ENCODE peak calls at places on chromosome 6, in nine cellular contexts. One of them, this sample, is unnamed.

GRCh38 chr6:168165891-168166290 is 86.9 kb upstream of the FRMD1 start:
- DNase-seq in omental fat pad: no peak
- DNase-seq in RPMI7951: no peak
- DNase-seq in endothelial cell of umbilical vein: no peak
- DNase-seq in cardiac fibroblast: no peak
- DNase-seq in left ventricle myocardium inferior: no peak
- DNase-seq in T-helper 1 cell: no peak
- DNase-seq in NCI-H2171: no peak
- DNase-seq in substantia nigra: no peak
- DNase-seq in this sample: no peak

GRCh38 chr6:134065706-134066105 is 13.3 kb upstream of the SLC2A12 start:
- DNase-seq in left ventricle myocardium inferior: no peak
- DNase-seq in RPMI7951: peak
- DNase-seq in substantia nigra: no peak
- DNase-seq in endothelial cell of umbilical vein: peak
- DNase-seq in NCI-H2171: no peak
- DNase-seq in cardiac fibroblast: peak
- DNase-seq in omental fat pad: no peak
- DNase-seq in T-helper 1 cell: peak
- DNase-seq in this sample: no peak

GRCh38 chr6:159062564-159062945 is 17.8 kb upstream of the TAGAP start:
- DNase-seq in omental fat pad: no peak
- DNase-seq in RPMI7951: no peak
- DNase-seq in cardiac fibroblast: no peak
- DNase-seq in endothelial cell of umbilical vein: no peak
- DNase-seq in NCI-H2171: no peak
- DNase-seq in T-helper 1 cell: peak
- DNase-seq in substantia nigra: no peak
- DNase-seq in left ventricle myocardium inferior: no peak
- DNase-seq in this sample: no peak

GRCh38 chr6:43328528-43328927 is 19.9 kb upstream of the CRIP3 start:
- DNase-seq in cardiac fibroblast: no peak
- DNase-seq in left ventricle myocardium inferior: peak
- DNase-seq in NCI-H2171: no peak
- DNase-seq in omental fat pad: no peak
- DNase-seq in RPMI7951: no peak
- DNase-seq in T-helper 1 cell: no peak
- DNase-seq in substantia nigra: no peak
- DNase-seq in endothelial cell of umbilical vein: no peak
- DNase-seq in this sample: no peak

GRCh38 chr6:29813809-29814208 is 13.8 kb upstream of the HLA-G start:
- DNase-seq in RPMI7951: peak
- DNase-seq in endothelial cell of umbilical vein: no peak
- DNase-seq in NCI-H2171: no peak
- DNase-seq in substantia nigra: no peak
- DNase-seq in omental fat pad: no peak
- DNase-seq in cardiac fibroblast: peak
- DNase-seq in T-helper 1 cell: no peak
- DNase-seq in left ventricle myocardium inferior: no peak
- DNase-seq in this sample: no peak

GRCh38 chr6:142740449-142740848 is 204.5 kb downstream of the HIVEP2 start:
- DNase-seq in substantia nigra: no peak
- DNase-seq in NCI-H2171: no peak
- DNase-seq in T-helper 1 cell: no peak
- DNase-seq in left ventricle myocardium inferior: no peak
- DNase-seq in endothelial cell of umbilical vein: no peak
- DNase-seq in RPMI7951: peak
- DNase-seq in cardiac fibroblast: peak
- DNase-seq in omental fat pad: no peak
- DNase-seq in this sample: no peak

GRCh38 chr6:137951064-137951597 is 84.1 kb downstream of the TNFAIP3 start:
- DNase-seq in left ventricle myocardium inferior: no peak
- DNase-seq in substantia nigra: no peak
- DNase-seq in cardiac fibroblast: no peak
- DNase-seq in T-helper 1 cell: no peak
- DNase-seq in omental fat pad: no peak
- DNase-seq in endothelial cell of umbilical vein: no peak
- DNase-seq in RPMI7951: no peak
- DNase-seq in NCI-H2171: no peak
- DNase-seq in this sample: no peak

GRCh38 chr6:170182781-170183120 is 108.1 kb downstream of the DLL1 start:
- DNase-seq in endothelial cell of umbilical vein: no peak
- DNase-seq in substantia nigra: no peak
- DNase-seq in NCI-H2171: no peak
- DNase-seq in cardiac fibroblast: no peak
- DNase-seq in RPMI7951: no peak
- DNase-seq in left ventricle myocardium inferior: no peak
- DNase-seq in T-helper 1 cell: no peak
- DNase-seq in omental fat pad: no peak
- DNase-seq in this sample: no peak

GRCh38 chr6:142300758-142301251 is 1.0 kb upstream of the ADGRG6 start:
- DNase-seq in endothelial cell of umbilical vein: peak
- DNase-seq in omental fat pad: peak
- DNase-seq in substantia nigra: no peak
- DNase-seq in RPMI7951: peak
- DNase-seq in cardiac fibroblast: peak
- DNase-seq in left ventricle myocardium inferior: no peak
- DNase-seq in T-helper 1 cell: no peak
- DNase-seq in NCI-H2171: no peak
- DNase-seq in this sample: no peak

GRCh38 chr6:15879372-15880261 is 216.8 kb upstream of the DTNBP1 start:
- DNase-seq in cardiac fibroblast: peak
- DNase-seq in RPMI7951: peak
- DNase-seq in endothelial cell of umbilical vein: peak
- DNase-seq in left ventricle myocardium inferior: peak
- DNase-seq in NCI-H2171: peak
- DNase-seq in substantia nigra: no peak
- DNase-seq in T-helper 1 cell: peak
- DNase-seq in omental fat pad: no peak
- DNase-seq in this sample: no peak

GRCh38 chr6:144305985-144306384 is 20.9 kb downstream of the UTRN start:
- DNase-seq in substantia nigra: no peak
- DNase-seq in endothelial cell of umbilical vein: no peak
- DNase-seq in cardiac fibroblast: peak
- DNase-seq in NCI-H2171: no peak
- DNase-seq in left ventricle myocardium inferior: no peak
- DNase-seq in T-helper 1 cell: peak
- DNase-seq in omental fat pad: no peak
- DNase-seq in RPMI7951: peak
- DNase-seq in this sample: no peak

GRCh38 chr6:45990162-45990561 is 25.5 kb downstream of the CLIC5 start:
- DNase-seq in RPMI7951: no peak
- DNase-seq in endothelial cell of umbilical vein: no peak
- DNase-seq in substantia nigra: no peak
- DNase-seq in NCI-H2171: no peak
- DNase-seq in T-helper 1 cell: no peak
- DNase-seq in cardiac fibroblast: no peak
- DNase-seq in left ventricle myocardium inferior: no peak
- DNase-seq in omental fat pad: no peak
- DNase-seq in this sample: no peak

GRCh38 chr6:63392092-63392724 is 72.4 kb upstream of the LGSN start:
- DNase-seq in left ventricle myocardium inferior: no peak
- DNase-seq in RPMI7951: no peak
- DNase-seq in substantia nigra: no peak
- DNase-seq in NCI-H2171: no peak
- DNase-seq in endothelial cell of umbilical vein: no peak
- DNase-seq in T-helper 1 cell: no peak
- DNase-seq in omental fat pad: no peak
- DNase-seq in cardiac fibroblast: no peak
- DNase-seq in this sample: no peak

GRCh38 chr6:157710604-157711003 is 112.4 kb upstream of the SNX9 start:
- DNase-seq in substantia nigra: no peak
- DNase-seq in endothelial cell of umbilical vein: no peak
- DNase-seq in omental fat pad: no peak
- DNase-seq in cardiac fibroblast: no peak
- DNase-seq in left ventricle myocardium inferior: no peak
- DNase-seq in NCI-H2171: no peak
- DNase-seq in RPMI7951: no peak
- DNase-seq in T-helper 1 cell: no peak
- DNase-seq in this sample: no peak

GRCh38 chr6:15911753-15912504 is 217.0 kb upstream of the MYLIP start:
- DNase-seq in T-helper 1 cell: peak
- DNase-seq in cardiac fibroblast: no peak
- DNase-seq in NCI-H2171: no peak
- DNase-seq in substantia nigra: no peak
- DNase-seq in endothelial cell of umbilical vein: no peak
- DNase-seq in left ventricle myocardium inferior: no peak
- DNase-seq in RPMI7951: no peak
- DNase-seq in omental fat pad: no peak
- DNase-seq in this sample: no peak

GRCh38 chr6:135052939-135053338 is 1.7 kb downstream of the HBS1L start:
- DNase-seq in cardiac fibroblast: no peak
- DNase-seq in NCI-H2171: no peak
- DNase-seq in T-helper 1 cell: peak
- DNase-seq in RPMI7951: no peak
- DNase-seq in endothelial cell of umbilical vein: no peak
- DNase-seq in substantia nigra: no peak
- DNase-seq in left ventricle myocardium inferior: no peak
- DNase-seq in omental fat pad: no peak
- DNase-seq in this sample: no peak

GRCh38 chr6:14275493-14275851 is 157.9 kb downstream of the CD83 start:
- DNase-seq in left ventricle myocardium inferior: peak
- DNase-seq in NCI-H2171: no peak
- DNase-seq in omental fat pad: no peak
- DNase-seq in substantia nigra: peak
- DNase-seq in RPMI7951: no peak
- DNase-seq in endothelial cell of umbilical vein: no peak
- DNase-seq in cardiac fibroblast: no peak
- DNase-seq in T-helper 1 cell: no peak
- DNase-seq in this sample: no peak

GRCh38 chr6:41100871-41101287 is 28.1 kb downstream of the NFYA start:
- DNase-seq in endothelial cell of umbilical vein: no peak
- DNase-seq in cardiac fibroblast: no peak
- DNase-seq in NCI-H2171: no peak
- DNase-seq in omental fat pad: no peak
- DNase-seq in RPMI7951: no peak
- DNase-seq in substantia nigra: no peak
- DNase-seq in T-helper 1 cell: no peak
- DNase-seq in left ventricle myocardium inferior: peak
- DNase-seq in this sample: no peak

GRCh38 chr6:48147101-48147500 is 36.1 kb upstream of the PTCHD4 start:
- DNase-seq in substantia nigra: no peak
- DNase-seq in endothelial cell of umbilical vein: no peak
- DNase-seq in cardiac fibroblast: no peak
- DNase-seq in NCI-H2171: no peak
- DNase-seq in left ventricle myocardium inferior: no peak
- DNase-seq in omental fat pad: no peak
- DNase-seq in RPMI7951: no peak
- DNase-seq in T-helper 1 cell: no peak
- DNase-seq in this sample: no peak

GRCh38 chr6:84220809-84221409 is 6.5 kb downstream of the CEP162 start:
- DNase-seq in omental fat pad: no peak
- DNase-seq in T-helper 1 cell: no peak
- DNase-seq in left ventricle myocardium inferior: no peak
- DNase-seq in NCI-H2171: no peak
- DNase-seq in RPMI7951: peak
- DNase-seq in substantia nigra: no peak
- DNase-seq in cardiac fibroblast: peak
- DNase-seq in endothelial cell of umbilical vein: peak
- DNase-seq in this sample: no peak

GRCh38 chr6:67630146-67630545 is 1004.9 kb upstream of the ADGRB3 start:
- DNase-seq in omental fat pad: no peak
- DNase-seq in T-helper 1 cell: no peak
- DNase-seq in RPMI7951: peak
- DNase-seq in left ventricle myocardium inferior: no peak
- DNase-seq in substantia nigra: no peak
- DNase-seq in cardiac fibroblast: peak
- DNase-seq in endothelial cell of umbilical vein: peak
- DNase-seq in NCI-H2171: no peak
- DNase-seq in this sample: no peak

GRCh38 chr6:52675372-52675771 is 4.5 kb downstream of the TMEM14A start:
- DNase-seq in cardiac fibroblast: no peak
- DNase-seq in left ventricle myocardium inferior: no peak
- DNase-seq in T-helper 1 cell: no peak
- DNase-seq in NCI-H2171: no peak
- DNase-seq in endothelial cell of umbilical vein: no peak
- DNase-seq in omental fat pad: no peak
- DNase-seq in RPMI7951: no peak
- DNase-seq in substantia nigra: no peak
- DNase-seq in this sample: no peak

GRCh38 chr6:142946181-142946923 is 1.4 kb upstream of the HIVEP2 start:
- DNase-seq in endothelial cell of umbilical vein: peak
- DNase-seq in NCI-H2171: peak
- DNase-seq in RPMI7951: peak
- DNase-seq in substantia nigra: peak
- DNase-seq in cardiac fibroblast: peak
- DNase-seq in left ventricle myocardium inferior: peak
- DNase-seq in omental fat pad: peak
- DNase-seq in T-helper 1 cell: peak
- DNase-seq in this sample: peak

GRCh38 chr6:110567957-110568696 is 91.7 kb upstream of the SLC22A16 start:
- DNase-seq in cardiac fibroblast: no peak
- DNase-seq in endothelial cell of umbilical vein: no peak
- DNase-seq in T-helper 1 cell: peak
- DNase-seq in substantia nigra: no peak
- DNase-seq in NCI-H2171: no peak
- DNase-seq in left ventricle myocardium inferior: no peak
- DNase-seq in RPMI7951: no peak
- DNase-seq in omental fat pad: no peak
- DNase-seq in this sample: no peak

GRCh38 chr6:3324262-3324942 is 65.7 kb downstream of the PSMG4 start:
- DNase-seq in omental fat pad: no peak
- DNase-seq in NCI-H2171: no peak
- DNase-seq in substantia nigra: no peak
- DNase-seq in cardiac fibroblast: peak
- DNase-seq in left ventricle myocardium inferior: no peak
- DNase-seq in endothelial cell of umbilical vein: peak
- DNase-seq in RPMI7951: peak
- DNase-seq in T-helper 1 cell: no peak
- DNase-seq in this sample: no peak

GRCh38 chr6:45021652-45022051 is 306.5 kb upstream of the RUNX2 start:
- DNase-seq in cardiac fibroblast: peak
- DNase-seq in NCI-H2171: no peak
- DNase-seq in RPMI7951: peak
- DNase-seq in T-helper 1 cell: peak
- DNase-seq in omental fat pad: no peak
- DNase-seq in endothelial cell of umbilical vein: no peak
- DNase-seq in substantia nigra: no peak
- DNase-seq in left ventricle myocardium inferior: no peak
- DNase-seq in this sample: no peak

This sample was measured in breast epithelium.